ENCODE peak calls at places on chromosomes 12 and 14, in five cellular contexts. M, D, K, I and E are unnamed samples.
A peak's percentile ranks its signal among the peaks of the same experiment; 100 is the strongest.

GRCh38 chr14:65949711-65950516 is 536.3 kb upstream of the CCDC196 start:
- DNase-seq in I (peak; percentile 82), M (peak; percentile 4), K (peak; percentile 72), D (no peak), E (no peak)

GRCh38 chr14:48536318-48536717 is 860.9 kb upstream of the MDGA2 start:
- DNase-seq in D (no peak), M (peak; percentile 19), K (no peak), I (no peak), E (no peak)

GRCh38 chr12:6943387-6943718 is 263 bp upstream of the RNU7-1 start:
- DNase-seq in I (peak; percentile 86), K (peak; percentile 96), D (peak; percentile 85), M (peak; percentile 89), E (peak; percentile 93)

GRCh38 chr12:131309700-131310099 is 356.0 kb downstream of the ADGRD1 start:
- DNase-seq in I (no peak), D (no peak), K (no peak), M (no peak), E (no peak)

GRCh38 chr14:104967144-104967413 is 11.1 kb downstream of the AHNAK2 start:
- DNase-seq in M (no peak), D (no peak), K (no peak), I (no peak), E (peak; percentile 87)

GRCh38 chr14:100028990-100029677 is 36.1 kb upstream of the EVL start:
- DNase-seq in K (no peak), I (no peak), D (no peak), M (no peak), E (no peak)

GRCh38 chr12:54139030-54139429 is 49.8 kb downstream of the SMUG1 start:
- DNase-seq in K (no peak), I (no peak), D (no peak), M (no peak), E (no peak)

GRCh38 chr12:104520242-104520900 is 63.6 kb downstream of the CHST11 start:
- DNase-seq in M (no peak), I (no peak), D (no peak), K (no peak), E (no peak)

GRCh38 chr12:124500232-124501079 is 67.0 kb downstream of the NCOR2 start:
- DNase-seq in K (no peak), D (no peak), I (no peak), M (no peak), E (no peak)

GRCh38 chr14:68247867-68248266 is 428.3 kb downstream of the RAD51B start:
- DNase-seq in M (no peak), D (no peak), I (no peak), K (peak; percentile 80), E (no peak)

GRCh38 chr14:68249534-68250517 is 430.2 kb downstream of the RAD51B start:
- DNase-seq in K (no peak), I (no peak), D (no peak), M (peak; percentile 74), E (no peak)

GRCh38 chr14:68247281-68247680 is 427.7 kb downstream of the RAD51B start:
- DNase-seq in M (no peak), I (no peak), D (no peak), K (no peak), E (no peak)

GRCh38 chr14:68246074-68246980 is 426.7 kb downstream of the RAD51B start:
- DNase-seq in D (peak; percentile 33), I (no peak), K (no peak), M (no peak), E (no peak)

DNA sequence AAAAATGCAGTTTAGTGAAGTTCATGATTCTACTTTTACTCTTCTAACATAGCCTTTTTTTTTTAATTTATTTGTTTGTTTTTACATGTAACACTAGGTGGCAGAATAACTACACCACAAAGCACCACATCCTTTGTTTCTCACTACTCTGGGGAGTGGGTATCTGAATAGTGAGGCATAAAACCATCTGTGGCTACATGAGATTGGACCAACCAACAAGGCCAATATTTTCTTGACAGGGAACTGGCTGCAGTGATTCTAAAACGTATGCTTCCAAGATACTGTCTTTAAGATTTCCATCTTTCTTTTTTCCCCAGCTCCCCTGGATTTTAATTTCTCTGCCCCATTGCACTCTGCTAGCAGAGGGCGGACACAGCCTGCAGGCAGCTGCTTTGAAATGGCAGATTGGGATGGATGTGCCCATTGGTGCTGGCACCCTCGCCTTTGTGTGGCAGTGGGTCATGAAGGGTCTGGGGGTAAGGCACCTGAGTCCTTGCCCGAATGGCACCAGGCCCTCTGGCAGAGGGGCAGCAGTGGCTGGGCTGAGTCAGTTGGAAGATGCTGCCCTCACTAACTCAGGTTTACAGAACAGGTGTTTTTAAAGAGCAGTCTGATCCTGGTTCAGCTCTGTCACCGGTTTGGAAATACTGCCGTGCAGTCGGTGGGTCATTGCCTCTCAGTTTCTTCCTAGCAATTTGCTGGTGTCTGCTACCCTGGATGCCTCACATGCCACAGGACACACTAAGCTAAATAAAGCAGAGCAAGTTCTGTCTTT is 429.1 kb downstream of the RAD51B start:
- DNase-seq in K (peak; percentile 77), I (no peak), D (peak; percentile 29), M (peak; percentile 28), E (peak; percentile 68)
- H3K4me1 ChIP-seq in K (peaks cover 93% of the 10 kb centered on the region), I (peaks cover 52% of the 10 kb centered on the region), D (peaks cover 36% of the 10 kb centered on the region), M (peaks cover 85% of the 10 kb centered on the region), E (peaks cover 84% of the 10 kb centered on the region)

GRCh38 chr12:121953695-121954094 is 35.3 kb downstream of the CFAP251 start:
- DNase-seq in M (no peak), K (no peak), I (no peak), D (no peak), E (no peak)

GRCh38 chr12:121958521-121959240 is 40.3 kb downstream of the CFAP251 start:
- DNase-seq in D (no peak), M (no peak), K (no peak), I (no peak), E (no peak)

GRCh38 chr12:121955258-121956040 is 37.1 kb downstream of the CFAP251 start:
- DNase-seq in I (no peak), K (no peak), M (peak; percentile 24), D (no peak), E (no peak)

GRCh38 chr12:121957831-121958515 is 39.6 kb downstream of the CFAP251 start:
- DNase-seq in I (no peak), D (no peak), K (no peak), M (no peak), E (no peak)

DNA sequence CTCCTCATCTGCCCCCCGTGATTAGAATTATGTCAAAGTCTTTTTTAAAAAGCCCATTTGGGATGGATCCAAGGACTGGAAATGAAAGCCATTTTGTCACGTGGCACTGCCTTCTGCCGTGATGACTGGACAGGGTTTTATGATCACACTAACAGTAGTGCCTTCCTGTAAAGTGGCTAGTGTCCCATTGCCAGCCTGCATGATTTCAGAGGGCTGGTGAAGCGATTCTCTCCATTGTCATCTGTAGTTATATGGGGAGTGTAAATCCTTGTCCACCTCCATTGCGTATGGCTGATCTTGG is 37.6 kb downstream of the CFAP251 start:
- DNase-seq in M (no peak), K (no peak), I (no peak), D (no peak), E (no peak)
- TF ChIP-seq CTCF in M (no peak), K (no peak), I (no peak), D (no peak), E (no peak)

GRCh38 chr14:50830044-50830931 is 674 bp downstream of the NIN start:
- DNase-seq in D (peak; percentile 41), M (no peak), K (peak; percentile 72), I (peak; percentile 51), E (peak; percentile 83)

GRCh38 chr14:50832935-50833607 is 2.1 kb upstream of the NIN start:
- DNase-seq in D (no peak), K (no peak), M (no peak), I (peak; percentile 31), E (no peak)

GRCh38 chr14:50831704-50832130 is 755 bp upstream of the NIN start:
- DNase-seq in I (no peak), K (no peak), M (no peak), D (no peak), E (no peak)

GRCh38 chr14:50829472-50830043 is 1.4 kb downstream of the NIN start:
- DNase-seq in I (no peak), D (no peak), K (no peak), M (no peak), E (no peak)

DNA sequence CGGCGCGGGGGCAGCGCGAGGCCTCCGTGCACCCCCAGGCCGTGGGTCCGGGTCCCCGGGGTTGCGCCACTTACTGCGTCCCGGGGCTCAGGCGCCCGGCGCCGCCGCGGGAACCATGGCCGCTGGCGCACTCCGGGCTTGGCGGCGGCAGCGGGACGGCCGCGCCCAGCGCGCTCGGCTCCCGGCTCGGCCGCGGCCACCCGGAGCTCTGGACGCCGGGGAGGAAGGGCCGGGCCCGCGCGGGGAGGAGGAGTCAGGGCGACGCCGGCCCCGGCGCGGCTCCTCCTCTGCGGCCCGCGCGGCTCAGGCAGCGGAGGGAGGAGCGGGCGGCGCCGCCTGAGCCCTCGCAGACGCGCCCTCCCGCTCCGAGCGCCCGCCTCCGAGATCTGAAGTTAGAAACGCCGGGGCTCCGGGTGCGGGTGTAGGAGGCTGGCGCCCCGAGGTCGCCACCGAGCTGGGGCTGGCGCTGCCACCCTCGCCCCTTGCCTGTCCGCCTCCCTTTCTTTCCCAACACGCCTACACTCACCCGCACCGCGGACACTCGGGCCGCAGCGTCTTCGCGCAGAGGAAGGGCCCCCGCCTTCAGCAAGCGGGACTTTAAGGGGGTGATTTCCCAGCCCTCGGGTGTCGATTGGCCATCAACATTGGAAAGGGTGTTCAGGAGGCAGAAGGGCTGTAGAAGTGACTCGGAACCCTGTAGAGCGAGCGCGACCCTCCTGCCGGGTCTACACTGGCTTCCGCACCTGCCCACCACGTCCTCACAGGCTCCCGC is at the start of gene NIN:
- DNase-seq in M (no peak), K (peak; percentile 87), D (peak; percentile 68), I (peak; percentile 83), E (peak; percentile 88)
- TF ChIP-seq POLR2A in M (no peak), K (no peak), D (no peak), I (no peak), E (no peak)

GRCh38 chr12:112325157-112325556 is 57.1 kb downstream of the HECTD4 start:
- DNase-seq in I (no peak), K (no peak), D (no peak), M (no peak), E (no peak)
- H3K4me1 ChIP-seq in I (peaks cover 3% of the 10 kb centered on the region), K (peaks cover 26% of the 10 kb centered on the region), D (peaks cover 4% of the 10 kb centered on the region), M (no peaks in the 10 kb centered on the region), E (peaks cover 5% of the 10 kb centered on the region)

GRCh38 chr12:93377252-93377542 is 528 bp upstream of the NUDT4 start:
- DNase-seq in I (no peak), D (no peak), M (no peak), K (no peak), E (no peak)

GRCh38 chr12:93379432-93380308 is 1.9 kb downstream of the NUDT4 start:
- DNase-seq in K (no peak), I (no peak), M (no peak), D (no peak), E (no peak)

GRCh38 chr12:93378373-93379310 is 917 bp downstream of the NUDT4 start:
- DNase-seq in D (peak; percentile 26), K (peak; percentile 73), M (no peak), I (peak; percentile 37), E (peak; percentile 79)

GRCh38 chr12:93381183-93381975 is 3.7 kb downstream of the NUDT4 start:
- DNase-seq in M (no peak), D (no peak), K (no peak), I (no peak), E (no peak)

DNA sequence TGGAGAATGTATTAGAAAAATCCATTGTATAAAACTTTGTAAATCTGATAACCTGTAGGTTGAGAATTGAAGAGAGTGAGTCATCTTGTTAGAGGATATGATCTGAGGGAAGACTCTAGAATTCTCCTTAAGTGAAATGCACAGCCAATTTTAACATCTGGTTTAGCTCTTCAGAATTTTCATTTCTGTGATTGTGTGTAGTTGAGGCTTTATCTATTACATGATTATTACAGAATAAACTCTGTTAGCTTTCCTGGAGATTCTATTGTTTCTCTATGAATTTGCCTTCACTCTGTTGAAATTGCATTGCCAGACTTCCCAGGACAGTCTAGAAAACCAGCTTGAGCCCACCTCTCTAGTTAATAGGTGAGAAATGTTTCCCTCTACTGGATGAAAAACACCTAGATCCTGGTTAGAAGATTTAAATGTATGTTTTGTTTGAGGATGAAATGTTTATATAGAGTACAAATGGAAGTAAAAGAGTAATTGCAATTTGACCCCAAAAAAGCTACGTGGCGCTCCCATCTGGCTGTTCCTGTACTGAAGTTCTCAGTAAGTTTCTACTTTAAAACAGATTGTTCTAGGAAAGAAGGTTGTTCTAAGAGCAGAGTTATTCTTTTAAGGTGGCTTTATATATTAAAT is 2.9 kb downstream of the NUDT4 start:
- DNase-seq in I (no peak), K (no peak), M (no peak), D (no peak), E (no peak)
- TF ChIP-seq CTCF in I (peak; percentile 25), K (no peak), M (peak; percentile 48), D (no peak), E (no peak)